ENCODE peak calls at places on chromosomes 3 and 15, in eight cellular contexts. R, I, G, J, N, C, P and V are unnamed samples. For H3K27me3, the result is how much of the 10 kb centered on the place peaks cover.

GRCh38 chr3:149621218-149622005 is 36.4 kb downstream of the WWTR1 start:
- DNase-seq in R (no peak), I (no peak), G (no peak), J (peak), N (peak), C (peak), P (no peak), V (peak)

GRCh38 chr3:122305818-122306621 is 19.0 kb upstream of the CSTA start:
- DNase-seq in R (peak), I (peak), G (no peak), J (peak), N (peak), C (no peak), P (no peak), V (no peak)

GRCh38 chr3:140629351-140630137 is 48.3 kb upstream of the TRIM42 start:
- DNase-seq in R (peak), I (no peak), G (no peak), J (no peak), N (peak), C (no peak), P (no peak), V (peak)

GRCh38 chr3:104907507-104907906 is 459.2 kb upstream of the ALCAM start:
- DNase-seq in R (no peak), I (no peak), G (no peak), J (no peak), N (peak), C (no peak), P (no peak), V (peak)

GRCh38 chr15:72307036-72307435 is 12.9 kb downstream of the CELF6 start:
- DNase-seq in R (no peak), I (no peak), G (no peak), J (no peak), N (no peak), C (no peak), P (no peak), V (no peak)

GRCh38 chr3:13215940-13216546 is 142.8 kb upstream of the IQSEC1 start:
- DNase-seq in R (peak), I (no peak), G (no peak), J (no peak), N (peak), C (no peak), P (no peak), V (peak)

GRCh38 chr15:34620122-34620521 is 36.7 kb upstream of the GOLGA8B start:
- DNase-seq in R (no peak), I (no peak), G (no peak), J (no peak), N (no peak), C (no peak), P (no peak), V (no peak)

GRCh38 chr3:126480864-126481263 is 5.2 kb upstream of the ZXDC start:
- DNase-seq in R (no peak), I (no peak), G (no peak), J (no peak), N (no peak), C (no peak), P (no peak), V (no peak)

GRCh38 chr3:184489457-184489856 is 72.1 kb upstream of the EPHB3 start:
- DNase-seq in R (no peak), I (no peak), G (no peak), J (no peak), N (no peak), C (no peak), P (no peak), V (no peak)

GRCh38 chr3:157373783-157374182 is 62.9 kb upstream of the PTX3 start:
- DNase-seq in R (no peak), I (no peak), G (no peak), J (no peak), N (no peak), C (no peak), P (no peak), V (no peak)

GRCh38 chr3:42229942-42230688 is 35.9 kb downstream of the CCK start:
- DNase-seq in R (peak), I (peak), G (no peak), J (peak), N (peak), C (no peak), P (no peak), V (no peak)

GRCh38 chr3:107236661-107237375 is 140.4 kb upstream of the CCDC54 start:
- DNase-seq in R (peak), I (no peak), G (no peak), J (no peak), N (peak), C (no peak), P (no peak), V (no peak)

GRCh38 chr3:60136606-60137005 is 1086.8 kb upstream of the CFAP20DC start:
- DNase-seq in R (no peak), I (no peak), G (no peak), J (no peak), N (no peak), C (no peak), P (no peak), V (no peak)

GRCh38 chr3:123102826-123103225 is 36.0 kb downstream of the PDIA5 start:
- DNase-seq in R (no peak), I (no peak), G (no peak), J (no peak), N (no peak), C (no peak), P (no peak), V (no peak)

GRCh38 chr3:148757238-148757930 is 59.7 kb downstream of the AGTR1 start:
- DNase-seq in R (no peak), I (no peak), G (no peak), J (no peak), N (peak), C (no peak), P (no peak), V (peak)

GRCh38 chr3:172520332-172520831 is 2.8 kb downstream of the TNFSF10 start:
- DNase-seq in R (no peak), I (no peak), G (no peak), J (no peak), N (peak), C (no peak), P (no peak), V (peak)

GRCh38 chr15:68560501-68561113 is 18.2 kb upstream of the CORO2B start:
- DNase-seq in R (no peak), I (no peak), G (no peak), J (no peak), N (no peak), C (no peak), P (no peak), V (no peak)

GRCh38 chr3:152466784-152467183 is 198.1 kb downstream of the MBNL1 start:
- DNase-seq in R (peak), I (no peak), G (no peak), J (peak), N (no peak), C (peak), P (no peak), V (peak)

GRCh38 chr3:133962879-133963278 is 66.8 kb downstream of the SLCO2A1 start:
- DNase-seq in R (no peak), I (no peak), G (no peak), J (no peak), N (no peak), C (no peak), P (no peak), V (peak)

GRCh38 chr3:127816783-127817182 is 5.5 kb downstream of the MGLL start:
- DNase-seq in R (peak), I (no peak), G (no peak), J (no peak), N (no peak), C (no peak), P (no peak), V (no peak)

GRCh38 chr3:63655519-63655918 is 3.0 kb downstream of the SNTN start:
- DNase-seq in R (no peak), I (no peak), G (no peak), J (no peak), N (peak), C (no peak), P (no peak), V (peak)

GRCh38 chr15:34584996-34585395 is 1.5 kb upstream of the GOLGA8B start:
- DNase-seq in R (no peak), I (no peak), G (no peak), J (no peak), N (no peak), C (no peak), P (no peak), V (no peak)

GRCh38 chr15:76217029-76217866 is 94.0 kb downstream of the ETFA start:
- DNase-seq in R (peak), I (no peak), G (no peak), J (no peak), N (peak), C (no peak), P (no peak), V (no peak)

GRCh38 chr3:123605789-123606234 is 21.0 kb upstream of the HACD2 start:
- DNase-seq in R (peak), I (no peak), G (no peak), J (peak), N (peak), C (no peak), P (no peak), V (no peak)

GRCh38 chr3:46854543-46854942 is 8.7 kb downstream of the MYL3 start:
- DNase-seq in R (no peak), I (no peak), G (no peak), J (no peak), N (no peak), C (no peak), P (no peak), V (no peak)

GRCh38 chr15:75456710-75457109 is 5.2 kb upstream of the SIN3A start:
- DNase-seq in R (no peak), I (no peak), G (no peak), J (peak), N (no peak), C (no peak), P (no peak), V (no peak)

GRCh38 chr15:41969851-41970431 is 2.4 kb downstream of the EHD4 start:
- DNase-seq in R (no peak), I (no peak), G (no peak), J (no peak), N (peak), C (no peak), P (no peak), V (no peak)

GRCh38 chr15:77347197-77347596 is 72.7 kb downstream of the PEAK1 start:
- DNase-seq in R (no peak), I (no peak), G (no peak), J (no peak), N (peak), C (no peak), P (no peak), V (no peak)

GRCh38 chr15:86892774-86893449 is 813.2 kb downstream of the AGBL1 start:
- DNase-seq in R (no peak), I (no peak), G (no peak), J (peak), N (peak), C (no peak), P (no peak), V (no peak)

GRCh38 chr15:48358229-48358641 is 27.0 kb downstream of the DUT start:
- DNase-seq in R (no peak), I (peak), G (no peak), J (peak), N (no peak), C (peak), P (no peak), V (no peak)

GRCh38 chr3:179801263-179801662 is 148.4 kb downstream of the USP13 start:
- DNase-seq in R (no peak), I (no peak), G (no peak), J (no peak), N (peak), C (no peak), P (no peak), V (peak)

GRCh38 chr15:68812069-68812468 is 8.6 kb downstream of the ANP32A start:
- DNase-seq in R (no peak), I (no peak), G (no peak), J (no peak), N (no peak), C (no peak), P (no peak), V (no peak)

GRCh38 chr3:153293222-153293621 is 131.2 kb downstream of the RAP2B start:
- DNase-seq in R (no peak), I (no peak), G (no peak), J (no peak), N (peak), C (no peak), P (no peak), V (no peak)

GRCh38 chr3:22893001-22893400 is 310.1 kb upstream of the UBE2E2 start:
- DNase-seq in R (no peak), I (no peak), G (no peak), J (no peak), N (no peak), C (no peak), P (no peak), V (no peak)

GRCh38 chr3:22886394-22886793 is 316.7 kb upstream of the UBE2E2 start:
- DNase-seq in R (no peak), I (no peak), G (peak), J (peak), N (no peak), C (no peak), P (no peak), V (no peak)

GRCh38 chr3:22885574-22886348 is 317.4 kb upstream of the UBE2E2 start:
- DNase-seq in R (no peak), I (no peak), G (no peak), J (no peak), N (no peak), C (no peak), P (no peak), V (no peak)

GRCh38 chr3:22885039-22885438 is 318.1 kb upstream of the UBE2E2 start:
- DNase-seq in R (no peak), I (no peak), G (no peak), J (no peak), N (no peak), C (no peak), P (no peak), V (no peak)

GRCh38 chr3:22887664-22888291 is 315.3 kb upstream of the UBE2E2 start:
- DNase-seq in R (no peak), I (peak), G (no peak), J (peak), N (peak), C (peak), P (no peak), V (no peak)
- TF ChIP-seq CTCF in R (peak), I (peak), G (peak), J (peak), N (peak), C (peak), P (no peak), V (peak)

GRCh38 chr15:73757571-73757970 is 4.4 kb upstream of the INSYN1 start:
- DNase-seq in R (no peak), I (no peak), G (no peak), J (no peak), N (no peak), C (no peak), P (no peak), V (no peak)

GRCh38 chr15:73756947-73757513 is 3.9 kb upstream of the INSYN1 start:
- DNase-seq in R (no peak), I (no peak), G (no peak), J (no peak), N (no peak), C (no peak), P (no peak), V (no peak)

GRCh38 chr15:73755481-73755880 is 2.3 kb upstream of the INSYN1 start:
- DNase-seq in R (no peak), I (no peak), G (no peak), J (no peak), N (no peak), C (no peak), P (no peak), V (no peak)

GRCh38 chr15:73755946-73756345 is 2.8 kb upstream of the INSYN1 start:
- DNase-seq in R (no peak), I (no peak), G (no peak), J (no peak), N (no peak), C (no peak), P (no peak), V (no peak)

DNA sequence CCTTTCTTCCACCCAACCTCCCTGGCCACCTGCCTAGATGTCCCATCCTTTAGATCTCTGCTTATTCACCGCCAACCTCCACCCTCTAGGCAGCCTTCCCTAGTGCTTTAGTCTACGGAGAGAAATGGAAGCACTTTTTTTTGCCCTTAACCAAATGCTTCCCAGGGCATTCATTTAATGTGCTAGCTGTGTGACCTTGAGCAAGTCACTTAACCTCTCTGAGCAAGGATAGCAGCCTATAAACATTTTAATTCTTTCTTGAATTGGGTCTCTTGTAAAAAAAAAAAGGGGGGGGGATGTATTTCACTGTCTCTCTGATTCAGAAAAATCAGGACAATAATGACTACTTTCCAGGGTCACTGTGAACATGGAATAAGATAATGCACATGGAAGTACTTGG is 3.2 kb upstream of the INSYN1 start:
- DNase-seq in R (no peak), I (no peak), G (no peak), J (no peak), N (no peak), C (no peak), P (no peak), V (no peak)
- H3K27me3 ChIP-seq in R (half or more), I (under half), G (half or more), J (under half), N (under half), C (half or more), P (under half), V (under half)

DNA sequence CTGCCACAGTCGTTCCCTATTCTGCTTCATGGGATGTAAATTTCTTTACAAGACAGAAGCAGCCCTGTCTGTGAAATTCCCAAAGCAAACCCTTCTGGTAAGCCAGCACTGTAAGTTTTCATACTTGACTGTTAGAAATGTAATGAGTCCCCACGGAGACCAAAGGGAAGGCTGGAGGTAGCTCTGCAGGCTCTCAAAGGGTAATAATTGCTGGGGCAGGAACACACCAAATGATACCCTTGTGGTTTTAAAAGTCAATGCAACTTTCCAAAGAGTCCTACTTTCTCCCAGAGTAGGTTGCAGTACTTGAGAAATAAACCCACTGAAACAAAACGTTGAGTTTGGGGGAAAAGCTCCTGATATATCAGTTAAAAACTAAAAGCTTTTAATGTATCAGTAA is 129.8 kb upstream of the HES1 start:
- DNase-seq in R (no peak), I (no peak), G (no peak), J (peak), N (no peak), C (no peak), P (no peak), V (no peak)
- TF ChIP-seq CTCF in R (peak), I (peak), G (no peak), J (no peak), N (no peak), C (no peak), P (no peak), V (no peak)

GRCh38 chr3:62378329-62378789 is 5.0 kb upstream of the FEZF2 start:
- DNase-seq in R (no peak), I (peak), G (no peak), J (peak), N (no peak), C (no peak), P (no peak), V (no peak)

GRCh38 chr3:62379206-62379834 is 6.0 kb upstream of the FEZF2 start:
- DNase-seq in R (no peak), I (peak), G (no peak), J (peak), N (no peak), C (no peak), P (no peak), V (no peak)

GRCh38 chr3:62375655-62376054 is 2.3 kb upstream of the FEZF2 start:
- DNase-seq in R (no peak), I (peak), G (no peak), J (peak), N (no peak), C (no peak), P (no peak), V (no peak)

GRCh38 chr3:62376187-62376720 is 2.9 kb upstream of the FEZF2 start:
- DNase-seq in R (no peak), I (no peak), G (no peak), J (no peak), N (no peak), C (no peak), P (no peak), V (no peak)

GRCh38 chr3:62376906-62377865 is 3.8 kb upstream of the FEZF2 start:
- DNase-seq in R (no peak), I (peak), G (no peak), J (peak), N (no peak), C (no peak), P (no peak), V (no peak)
- H3K27me3 ChIP-seq in R (under half), I (half or more), G (half or more), J (half or more), N (half or more), C (under half), P (under half), V (half or more)

GRCh38 chr3:56691165-56692000 is 8.3 kb upstream of the TASOR start:
- DNase-seq in R (peak), I (no peak), G (no peak), J (no peak), N (peak), C (no peak), P (no peak), V (no peak)
- TF ChIP-seq CTCF in R (no peak), I (no peak), G (no peak), J (no peak), N (no peak), C (no peak), P (no peak), V (no peak)

GRCh38 chr3:9769426-9770275 is at the start of gene CAMK1:
- DNase-seq in R (no peak), I (peak), G (peak), J (peak), N (peak), C (peak), P (no peak), V (peak)

GRCh38 chr3:9767418-9767817 is 2.3 kb downstream of the CAMK1 start:
- DNase-seq in R (no peak), I (no peak), G (no peak), J (no peak), N (no peak), C (no peak), P (no peak), V (no peak)

GRCh38 chr3:9768376-9768775 is 1.4 kb downstream of the CAMK1 start:
- DNase-seq in R (no peak), I (no peak), G (no peak), J (no peak), N (no peak), C (no peak), P (no peak), V (no peak)

GRCh38 chr3:9770276-9770812 is 597 bp upstream of the CAMK1 start:
- DNase-seq in R (no peak), I (no peak), G (peak), J (peak), N (no peak), C (no peak), P (no peak), V (no peak)

DNA sequence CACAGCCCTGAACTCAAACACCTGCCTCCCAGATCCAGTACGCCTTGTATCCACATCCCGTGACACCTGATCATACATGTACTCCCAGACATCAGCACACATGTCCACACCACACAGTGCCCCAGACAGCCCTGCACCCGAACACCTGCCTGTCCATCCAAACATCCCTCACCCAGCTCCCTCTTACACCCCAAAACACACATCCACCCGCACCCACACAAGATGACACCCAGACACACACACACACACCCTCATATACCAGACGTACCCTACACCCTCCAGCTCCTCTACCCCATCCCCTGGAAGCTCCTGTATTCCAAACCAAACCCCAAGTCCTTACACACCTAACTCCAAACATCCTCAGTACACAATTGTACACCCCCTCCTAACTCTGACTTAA is 735 bp downstream of the CAMK1 start:
- DNase-seq in R (no peak), I (no peak), G (no peak), J (no peak), N (no peak), C (no peak), P (no peak), V (no peak)
- H3K27me3 ChIP-seq in R (under half), I (under half), G (under half), J (half or more), N (under half), C (under half), P (under half), V (under half)